ENCODE peak calls at places on chromosomes 2 and 18, in seven cellular contexts. J, S, H, U, T, A and M are unnamed samples.

GRCh38 chr2:69483696-69484095 is 46.5 kb upstream of the NFU1 start:
- DNase-seq in J (no peak), S (peak; percentile 38), H (no peak), U (no peak), T (no peak), A (no peak), M (no peak)

GRCh38 chr2:197357986-197358385 is 47.4 kb upstream of the ANKRD44 start:
- DNase-seq in J (no peak), S (no peak), H (no peak), U (no peak), T (no peak), A (no peak), M (no peak)

GRCh38 chr2:73856214-73856613 is 27.5 kb downstream of the STAMBP start:
- DNase-seq in J (no peak), S (no peak), H (peak; percentile 98), U (no peak), T (no peak), A (no peak), M (no peak)

GRCh38 chr2:207121784-207122183 is 44.0 kb downstream of the KLF7 start:
- DNase-seq in J (peak; percentile 56), S (no peak), H (peak; percentile 85), U (no peak), T (no peak), A (no peak), M (no peak)

GRCh38 chr2:157304811-157305712 is 20.6 kb downstream of the ERMN start:
- DNase-seq in J (no peak), S (no peak), H (peak; percentile 49), U (no peak), T (no peak), A (no peak), M (no peak)

GRCh38 chr2:30625600-30626208 is 178.7 kb downstream of the LCLAT1 start:
- DNase-seq in J (no peak), S (no peak), H (no peak), U (no peak), T (no peak), A (no peak), M (no peak)

GRCh38 chr2:190216829-190217228 is 102.8 kb downstream of the HIBCH start:
- DNase-seq in J (no peak), S (peak; percentile 45), H (no peak), U (peak; percentile 23), T (peak; percentile 32), A (peak; percentile 28), M (no peak)

GRCh38 chr2:30105556-30105955 is 41.3 kb upstream of the YPEL5 start:
- DNase-seq in J (no peak), S (no peak), H (no peak), U (no peak), T (no peak), A (no peak), M (no peak)

GRCh38 chr18:6901283-6901926 is 171.9 kb downstream of the ARHGAP28 start:
- DNase-seq in J (no peak), S (no peak), H (no peak), U (no peak), T (no peak), A (no peak), M (no peak)

GRCh38 chr2:111667001-111667400 is 217.0 kb downstream of the ANAPC1 start:
- DNase-seq in J (no peak), S (no peak), H (no peak), U (no peak), T (no peak), A (no peak), M (no peak)

GRCh38 chr2:191443446-191443845 is 198.2 kb downstream of the MYO1B start:
- DNase-seq in J (no peak), S (no peak), H (no peak), U (no peak), T (no peak), A (no peak), M (no peak)

GRCh38 chr2:95264626-95265025 is 9.6 kb upstream of the PROM2 start:
- DNase-seq in J (no peak), S (no peak), H (no peak), U (no peak), T (no peak), A (peak; percentile 3), M (no peak)

GRCh38 chr2:43117521-43118143 is 108.8 kb downstream of the ZFP36L2 start:
- DNase-seq in J (no peak), S (no peak), H (no peak), U (no peak), T (no peak), A (no peak), M (no peak)

GRCh38 chr2:1791670-1792069 is 47.4 kb upstream of the PXDN start:
- DNase-seq in J (no peak), S (no peak), H (peak; percentile 66), U (no peak), T (no peak), A (no peak), M (no peak)

GRCh38 chr2:106232633-106233032 is 38.5 kb upstream of the UXS1 start:
- DNase-seq in J (no peak), S (no peak), H (no peak), U (no peak), T (no peak), A (no peak), M (no peak)

GRCh38 chr2:82259551-82259950 is 1955.0 kb upstream of the LRRTM1 start:
- DNase-seq in J (no peak), S (no peak), H (no peak), U (no peak), T (no peak), A (no peak), M (no peak)

GRCh38 chr2:159942149-159942548 is 120.3 kb downstream of the PLA2R1 start:
- DNase-seq in J (no peak), S (no peak), H (no peak), U (no peak), T (no peak), A (no peak), M (no peak)

GRCh38 chr2:159941729-159942128 is 120.7 kb downstream of the PLA2R1 start:
- DNase-seq in J (no peak), S (no peak), H (no peak), U (no peak), T (no peak), A (no peak), M (no peak)

GRCh38 chr2:159944874-159945273 is 117.5 kb downstream of the PLA2R1 start:
- DNase-seq in J (no peak), S (no peak), H (no peak), U (no peak), T (no peak), A (no peak), M (no peak)

DNA sequence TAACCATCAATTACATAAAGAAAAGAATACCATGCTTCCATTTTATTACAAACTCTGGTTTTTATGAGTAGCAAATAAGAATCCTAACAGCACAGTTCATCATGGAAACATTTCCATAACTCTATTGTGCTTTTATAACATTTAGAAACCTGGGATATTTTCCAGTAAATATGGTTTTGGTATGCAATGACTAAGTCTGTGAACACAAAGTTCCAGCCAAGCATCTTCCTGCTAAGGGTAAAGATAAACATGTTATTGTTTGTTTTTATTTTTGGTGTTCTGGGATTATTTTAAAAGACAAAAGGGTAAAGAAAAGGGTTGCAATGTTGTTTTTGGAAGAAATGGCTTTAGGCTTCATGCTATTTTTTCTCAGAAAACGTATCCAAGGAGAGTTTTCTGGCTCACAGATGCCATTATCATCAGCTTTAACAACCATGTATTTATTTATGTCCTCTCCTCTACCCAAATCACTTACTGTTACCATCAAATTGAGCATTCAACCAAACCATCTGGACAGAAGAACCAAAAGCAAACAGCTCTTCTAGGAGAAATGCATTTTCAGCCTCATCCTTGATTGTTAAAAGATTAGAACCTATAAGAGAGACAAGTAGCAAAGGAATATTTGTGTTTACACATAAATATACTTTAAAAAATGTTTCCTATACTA is 116.0 kb downstream of the PLA2R1 start:
- DNase-seq in J (no peak), S (no peak), H (peak; percentile 21), U (no peak), T (no peak), A (no peak), M (no peak)
- TF ChIP-seq POLR2A in J (no peak), S (no peak), H (no peak), U (no peak), T (no peak), A (no peak), M (no peak)

GRCh38 chr2:54107455-54107764 is 8.0 kb upstream of the ACYP2 start:
- DNase-seq in J (no peak), S (no peak), H (no peak), U (no peak), T (no peak), A (no peak), M (no peak)
- H3K27ac ChIP-seq in J (no peak overlapping the region), S (no peak overlapping the region), H (no peak overlapping the region), U (no peak overlapping the region), T (peak overlapping the region; percentile 58), A (no peak overlapping the region), M (no peak overlapping the region)

GRCh38 chr18:35616664-35617423 is 35.3 kb downstream of the GALNT1 start:
- DNase-seq in J (no peak), S (no peak), H (peak; percentile 92), U (no peak), T (peak; percentile 24), A (no peak), M (no peak)
- TF ChIP-seq POLR2A in J (no peak), S (no peak), H (no peak), U (no peak), T (no peak), A (no peak), M (no peak)

GRCh38 chr2:37070931-37071330 is 13.2 kb downstream of the HEATR5B start:
- DNase-seq in J (no peak), S (no peak), H (no peak), U (no peak), T (no peak), A (no peak), M (no peak)

GRCh38 chr2:37068671-37069070 is 15.5 kb downstream of the HEATR5B start:
- DNase-seq in J (no peak), S (no peak), H (no peak), U (no peak), T (no peak), A (no peak), M (no peak)
- H3K27ac ChIP-seq in J (no peak overlapping the region), S (no peak overlapping the region), H (no peak overlapping the region), U (no peak overlapping the region), T (no peak overlapping the region), A (no peak overlapping the region), M (no peak overlapping the region)